ENCODE peak calls at places on chromosomes 12 and 14, in nine cellular contexts. One of them, this sample, is unnamed.

GRCh38 chr14:94038921-94039629 is 12.9 kb downstream of the OTUB2 start:
- DNase-seq in fibroblast of the conjunctiva: no peak
- DNase-seq in astrocyte of the spinal cord: no peak
- DNase-seq in HT1080: no peak
- DNase-seq in stimulated activated CD4-positive, alpha-beta T cell treated with anti-CD3 and anti-CD28 coated beads, TNF-alpha, amount 100 ng/mL, for 4 hours: no peak
- DNase-seq in PC-9: no peak
- DNase-seq in BE2C: no peak
- DNase-seq in naive B cell: no peak
- DNase-seq in right atrium auricular region: no peak
- DNase-seq in this sample: no peak

GRCh38 chr14:104363891-104364760 is 215.4 kb upstream of the C14orf180 start:
- DNase-seq in right atrium auricular region: no peak
- DNase-seq in naive B cell: no peak
- DNase-seq in HT1080: no peak
- DNase-seq in stimulated activated CD4-positive, alpha-beta T cell treated with anti-CD3 and anti-CD28 coated beads, TNF-alpha, amount 100 ng/mL, for 4 hours: no peak
- DNase-seq in fibroblast of the conjunctiva: no peak
- DNase-seq in BE2C: no peak
- DNase-seq in astrocyte of the spinal cord: no peak
- DNase-seq in PC-9: no peak
- DNase-seq in this sample: no peak

GRCh38 chr12:120118710-120119097 is 2.2 kb upstream of the RAB35 start:
- DNase-seq in astrocyte of the spinal cord: no peak
- DNase-seq in fibroblast of the conjunctiva: no peak
- DNase-seq in stimulated activated CD4-positive, alpha-beta T cell treated with anti-CD3 and anti-CD28 coated beads, TNF-alpha, amount 100 ng/mL, for 4 hours: no peak
- DNase-seq in BE2C: no peak
- DNase-seq in right atrium auricular region: no peak
- DNase-seq in HT1080: no peak
- DNase-seq in PC-9: no peak
- DNase-seq in naive B cell: no peak
- DNase-seq in this sample: no peak

GRCh38 chr12:65269603-65270002 is 8.9 kb upstream of the MSRB3 start:
- DNase-seq in BE2C: no peak
- DNase-seq in astrocyte of the spinal cord: no peak
- DNase-seq in HT1080: peak
- DNase-seq in naive B cell: no peak
- DNase-seq in PC-9: no peak
- DNase-seq in stimulated activated CD4-positive, alpha-beta T cell treated with anti-CD3 and anti-CD28 coated beads, TNF-alpha, amount 100 ng/mL, for 4 hours: no peak
- DNase-seq in right atrium auricular region: no peak
- DNase-seq in fibroblast of the conjunctiva: no peak
- DNase-seq in this sample: no peak

GRCh38 chr12:55713721-55714120 is 2.1 kb upstream of the BLOC1S1 start:
- DNase-seq in HT1080: peak
- DNase-seq in stimulated activated CD4-positive, alpha-beta T cell treated with anti-CD3 and anti-CD28 coated beads, TNF-alpha, amount 100 ng/mL, for 4 hours: no peak
- DNase-seq in right atrium auricular region: no peak
- DNase-seq in BE2C: no peak
- DNase-seq in astrocyte of the spinal cord: peak
- DNase-seq in naive B cell: no peak
- DNase-seq in fibroblast of the conjunctiva: no peak
- DNase-seq in PC-9: no peak
- DNase-seq in this sample: no peak

GRCh38 chr14:29030970-29031369 is 264.4 kb downstream of the FOXG1 start:
- DNase-seq in fibroblast of the conjunctiva: no peak
- DNase-seq in astrocyte of the spinal cord: no peak
- DNase-seq in naive B cell: no peak
- DNase-seq in BE2C: no peak
- DNase-seq in right atrium auricular region: no peak
- DNase-seq in stimulated activated CD4-positive, alpha-beta T cell treated with anti-CD3 and anti-CD28 coated beads, TNF-alpha, amount 100 ng/mL, for 4 hours: no peak
- DNase-seq in PC-9: no peak
- DNase-seq in HT1080: no peak
- DNase-seq in this sample: no peak

GRCh38 chr14:101480747-101481530 is 80.4 kb upstream of the DIO3 start:
- DNase-seq in PC-9: peak
- DNase-seq in stimulated activated CD4-positive, alpha-beta T cell treated with anti-CD3 and anti-CD28 coated beads, TNF-alpha, amount 100 ng/mL, for 4 hours: no peak
- DNase-seq in HT1080: peak
- DNase-seq in right atrium auricular region: no peak
- DNase-seq in astrocyte of the spinal cord: peak
- DNase-seq in fibroblast of the conjunctiva: no peak
- DNase-seq in naive B cell: no peak
- DNase-seq in BE2C: no peak
- DNase-seq in this sample: no peak

GRCh38 chr14:73823339-73823885 is 28.2 kb upstream of the PTGR2 start:
- DNase-seq in naive B cell: no peak
- DNase-seq in right atrium auricular region: no peak
- DNase-seq in PC-9: no peak
- DNase-seq in astrocyte of the spinal cord: no peak
- DNase-seq in stimulated activated CD4-positive, alpha-beta T cell treated with anti-CD3 and anti-CD28 coated beads, TNF-alpha, amount 100 ng/mL, for 4 hours: no peak
- DNase-seq in HT1080: no peak
- DNase-seq in BE2C: no peak
- DNase-seq in fibroblast of the conjunctiva: no peak
- DNase-seq in this sample: no peak

GRCh38 chr12:12837025-12837872 is 24.1 kb downstream of the DDX47 start:
- DNase-seq in PC-9: peak
- DNase-seq in astrocyte of the spinal cord: peak
- DNase-seq in BE2C: peak
- DNase-seq in naive B cell: peak
- DNase-seq in HT1080: peak
- DNase-seq in stimulated activated CD4-positive, alpha-beta T cell treated with anti-CD3 and anti-CD28 coated beads, TNF-alpha, amount 100 ng/mL, for 4 hours: peak
- DNase-seq in fibroblast of the conjunctiva: peak
- DNase-seq in right atrium auricular region: peak
- DNase-seq in this sample: no peak

GRCh38 chr12:97063292-97063935 is 156.4 kb downstream of the NEDD1 start:
- DNase-seq in HT1080: no peak
- DNase-seq in astrocyte of the spinal cord: peak
- DNase-seq in PC-9: no peak
- DNase-seq in right atrium auricular region: no peak
- DNase-seq in naive B cell: no peak
- DNase-seq in stimulated activated CD4-positive, alpha-beta T cell treated with anti-CD3 and anti-CD28 coated beads, TNF-alpha, amount 100 ng/mL, for 4 hours: no peak
- DNase-seq in BE2C: no peak
- DNase-seq in fibroblast of the conjunctiva: no peak
- DNase-seq in this sample: no peak

GRCh38 chr12:108582509-108582908 is 15.4 kb downstream of the TMEM119 start:
- DNase-seq in BE2C: no peak
- DNase-seq in HT1080: no peak
- DNase-seq in astrocyte of the spinal cord: no peak
- DNase-seq in naive B cell: no peak
- DNase-seq in stimulated activated CD4-positive, alpha-beta T cell treated with anti-CD3 and anti-CD28 coated beads, TNF-alpha, amount 100 ng/mL, for 4 hours: no peak
- DNase-seq in PC-9: no peak
- DNase-seq in right atrium auricular region: no peak
- DNase-seq in fibroblast of the conjunctiva: no peak
- DNase-seq in this sample: no peak

GRCh38 chr12:54592316-54592715 is 3.9 kb upstream of the PPP1R1A start:
- DNase-seq in HT1080: no peak
- DNase-seq in fibroblast of the conjunctiva: no peak
- DNase-seq in astrocyte of the spinal cord: no peak
- DNase-seq in stimulated activated CD4-positive, alpha-beta T cell treated with anti-CD3 and anti-CD28 coated beads, TNF-alpha, amount 100 ng/mL, for 4 hours: no peak
- DNase-seq in PC-9: no peak
- DNase-seq in naive B cell: no peak
- DNase-seq in BE2C: no peak
- DNase-seq in right atrium auricular region: no peak
- DNase-seq in this sample: no peak

GRCh38 chr12:124680863-124681778 is 113.7 kb upstream of the NCOR2 start:
- DNase-seq in fibroblast of the conjunctiva: no peak
- DNase-seq in right atrium auricular region: no peak
- DNase-seq in naive B cell: no peak
- DNase-seq in HT1080: peak
- DNase-seq in astrocyte of the spinal cord: peak
- DNase-seq in BE2C: peak
- DNase-seq in stimulated activated CD4-positive, alpha-beta T cell treated with anti-CD3 and anti-CD28 coated beads, TNF-alpha, amount 100 ng/mL, for 4 hours: no peak
- DNase-seq in PC-9: peak
- DNase-seq in this sample: peak

GRCh38 chr14:81432171-81432570 is 32.0 kb upstream of the STON2 start:
- DNase-seq in naive B cell: no peak
- DNase-seq in right atrium auricular region: no peak
- DNase-seq in HT1080: no peak
- DNase-seq in BE2C: no peak
- DNase-seq in PC-9: no peak
- DNase-seq in fibroblast of the conjunctiva: no peak
- DNase-seq in astrocyte of the spinal cord: peak
- DNase-seq in stimulated activated CD4-positive, alpha-beta T cell treated with anti-CD3 and anti-CD28 coated beads, TNF-alpha, amount 100 ng/mL, for 4 hours: no peak
- DNase-seq in this sample: no peak

GRCh38 chr12:5047729-5048128 is 4.0 kb downstream of the KCNA5 start:
- DNase-seq in BE2C: no peak
- DNase-seq in PC-9: no peak
- DNase-seq in right atrium auricular region: no peak
- DNase-seq in naive B cell: no peak
- DNase-seq in HT1080: no peak
- DNase-seq in astrocyte of the spinal cord: no peak
- DNase-seq in stimulated activated CD4-positive, alpha-beta T cell treated with anti-CD3 and anti-CD28 coated beads, TNF-alpha, amount 100 ng/mL, for 4 hours: no peak
- DNase-seq in fibroblast of the conjunctiva: no peak
- DNase-seq in this sample: no peak

This sample was measured in 8988T.